ENCODE peak calls at places on chromosomes 7 and 10, in seven cellular contexts. K is transverse colon, C is uterus, V is fibroblast of lung, O is lower lobe of right lung, Q is psoas muscle, Y is tibial artery. L is an unnamed sample.

GRCh38 chr10:102153093-102153620 is 968 bp downstream of the NOLC1 start:
- DNase-seq in V (peak; percentile 16), K (no peak), Y (no peak), O (no peak), Q (no peak), C (no peak), L (no peak)

GRCh38 chr10:71314028-71314693 is 4.9 kb upstream of the SLC29A3 start:
- DNase-seq in Y (no peak), V (peak; percentile 25), K (peak; percentile 61), Q (peak; percentile 60), O (peak; percentile 65), C (peak; percentile 68), L (peak; percentile 45)

GRCh38 chr7:52992479-52993195 is 42.8 kb upstream of the POM121L12 start:
- DNase-seq in O (no peak), V (no peak), Y (no peak), Q (no peak), K (no peak), C (no peak), L (no peak)

GRCh38 chr10:44385726-44386438 is 985 bp upstream of the CXCL12 start:
- DNase-seq in Q (peak; percentile 37), C (peak; percentile 36), Y (peak; percentile 22), O (no peak), V (no peak), K (no peak), L (no peak)

GRCh38 chr10:122495406-122496340 is 34.3 kb downstream of the HTRA1 start:
- DNase-seq in V (peak; percentile 60), K (no peak), Y (peak; percentile 81), O (peak; percentile 70), Q (peak; percentile 51), C (no peak), L (no peak)

GRCh38 chr7:155466142-155466813 is 8.3 kb downstream of the EN2 start:
- DNase-seq in Y (no peak), K (no peak), Q (no peak), C (no peak), O (no peak), V (no peak), L (no peak)

GRCh38 chr7:72540923-72541322 is 128.8 kb upstream of the CALN1 start:
- DNase-seq in K (no peak), Q (no peak), Y (no peak), O (no peak), C (no peak), V (no peak), L (no peak)

GRCh38 chr7:73432676-73433075 is 902 bp upstream of the FZD9 start:
- DNase-seq in O (no peak), V (no peak), Q (no peak), C (no peak), Y (no peak), K (no peak), L (no peak)

GRCh38 chr7:101308245-101309085 is 13.1 kb downstream of the IFT22 start:
- DNase-seq in K (peak; percentile 85), O (peak; percentile 86), C (peak; percentile 27), Y (no peak), Q (no peak), V (peak; percentile 37), L (peak; percentile 83)

GRCh38 chr7:128311003-128311402 is 32.7 kb downstream of the RBM28 start:
- DNase-seq in C (no peak), V (no peak), Y (no peak), Q (no peak), O (no peak), K (no peak), L (no peak)
- H3K36me3 ChIP-seq in C (no peaks in the 10 kb centered on the region), V (peaks cover 13% of the 10 kb centered on the region), Y (peaks cover 100% of the 10 kb centered on the region), Q (peaks cover 19% of the 10 kb centered on the region), O (peaks cover 100% of the 10 kb centered on the region), K (peaks cover 69% of the 10 kb centered on the region), L (peaks cover 88% of the 10 kb centered on the region)

DNA sequence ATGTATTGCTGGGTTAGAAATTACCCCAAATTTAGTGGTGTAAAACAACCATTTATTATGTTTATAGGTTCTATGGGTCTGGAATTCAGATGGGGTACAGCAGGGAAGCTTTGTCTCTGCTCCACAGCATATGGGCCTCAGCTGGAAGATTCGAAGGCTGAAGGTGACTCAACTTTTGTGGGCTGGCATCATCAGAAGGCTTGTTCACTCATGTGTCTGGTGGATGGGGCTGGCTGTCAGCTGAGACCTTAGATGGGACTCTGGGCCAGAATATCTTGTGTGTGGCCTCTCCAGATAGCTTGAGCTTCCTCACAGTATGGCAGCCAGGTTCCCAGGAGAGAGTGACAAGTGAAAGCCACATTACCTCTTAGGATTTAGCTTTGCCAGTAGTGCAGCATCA is 45.9 kb downstream of the ZNF503 start:
- DNase-seq in Y (no peak), Q (no peak), C (no peak), K (no peak), O (no peak), V (no peak), L (no peak)
- TF ChIP-seq CTCF in Y (no peak), Q (no peak), C (no peak), K (no peak), O (no peak), V (no peak), L (no peak)

DNA sequence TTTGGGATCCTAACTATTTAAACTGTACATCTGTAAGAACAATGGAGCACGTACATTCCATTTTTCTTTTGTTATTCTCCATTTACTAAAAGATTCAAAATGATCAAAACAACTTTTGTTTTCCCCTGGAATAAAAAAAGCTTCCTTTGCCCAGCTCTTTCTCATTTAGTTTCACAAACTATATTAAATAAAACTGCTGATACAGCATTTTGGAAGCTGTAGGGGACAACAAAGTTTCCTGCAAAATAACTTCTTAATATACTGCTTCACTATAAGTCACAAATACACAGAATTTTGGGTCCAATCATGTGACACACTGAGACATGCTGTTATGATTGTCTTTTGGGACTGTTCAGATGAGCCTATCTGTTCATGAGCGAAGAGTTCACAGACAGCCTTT is 222.4 kb downstream of the ADAM12 start:
- DNase-seq in O (no peak), Q (no peak), C (no peak), Y (no peak), V (no peak), K (no peak), L (no peak)
- H3K4me3 ChIP-seq in O (no peak overlapping the region), Q (no peak overlapping the region), C (no peak overlapping the region), Y (no peak overlapping the region), V (no peak overlapping the region), K (no peak overlapping the region), L (no peak overlapping the region)

GRCh38 chr10:7766241-7766640 is 21.6 kb downstream of the KIN start:
- DNase-seq in O (no peak), K (no peak), V (no peak), C (no peak), Y (no peak), Q (no peak), L (no peak)
- H3K36me3 ChIP-seq in O (peaks cover 98% of the 10 kb centered on the region), K (peaks cover 65% of the 10 kb centered on the region), V (no peaks in the 10 kb centered on the region), C (no peaks in the 10 kb centered on the region), Y (peaks cover 89% of the 10 kb centered on the region), Q (peaks cover 7% of the 10 kb centered on the region), L (peaks cover 37% of the 10 kb centered on the region)

GRCh38 chr10:4151466-4151865 is 366.5 kb upstream of the KLF6 start:
- DNase-seq in K (no peak), O (no peak), Y (no peak), V (peak; percentile 26), C (no peak), Q (no peak), L (no peak)
- TF ChIP-seq CTCF in K (no peak), O (no peak), Y (no peak), V (no peak), C (no peak), Q (no peak), L (peak; percentile 38)

L was measured in BE2C.